ENCODE peak calls at places on chromosome 18, in four cellular contexts. B is GM12878, I is K562, E is SK-N-SH. D is an unnamed sample.

GRCh38 chr18:59540819-59541218 is 156.4 kb downstream of the CCBE1 start:
- DNase-seq in E (no peak), I (no peak), B (no peak), D (no peak)

GRCh38 chr18:36094431-36094830 is 27.1 kb upstream of the RPRD1A start:
- DNase-seq in I (no peak), E (no peak), B (no peak), D (no peak)

GRCh38 chr18:24397694-24398365 is at the start of gene OSBPL1A:
- DNase-seq in B (no peak), I (peak), E (peak), D (peak)

GRCh38 chr18:60684843-60685513 is 312.4 kb upstream of the MC4R start:
- DNase-seq in E (peak), I (no peak), B (no peak), D (no peak)

GRCh38 chr18:34871435-34871834 is 161.3 kb downstream of the DTNA start:
- DNase-seq in B (no peak), I (no peak), E (no peak), D (no peak)

GRCh38 chr18:67425724-67426123 is 90.8 kb downstream of the DSEL start:
- DNase-seq in B (no peak), I (no peak), E (no peak), D (no peak)

GRCh38 chr18:25042641-25043051 is 309.3 kb downstream of the ZNF521 start:
- DNase-seq in I (no peak), B (no peak), E (peak), D (no peak)

GRCh38 chr18:60826346-60826745 is 453.8 kb upstream of the MC4R start:
- DNase-seq in I (no peak), B (no peak), E (no peak), D (no peak)

GRCh38 chr18:46754188-46754587 is 2.7 kb downstream of the ST8SIA5 start:
- DNase-seq in E (no peak), I (no peak), B (peak), D (no peak)

GRCh38 chr18:63444567-63444966 is 22.3 kb upstream of the VPS4B start:
- DNase-seq in B (no peak), E (no peak), I (no peak), D (no peak)

GRCh38 chr18:33113421-33113820 is 327.1 kb downstream of the CCDC178 start:
- DNase-seq in B (no peak), E (no peak), I (no peak), D (no peak)

GRCh38 chr18:72152935-72153334 is 391.2 kb downstream of the CBLN2 start:
- DNase-seq in E (no peak), I (no peak), B (no peak), D (no peak)

GRCh38 chr18:28712172-28712571 is 535.2 kb upstream of the CDH2 start:
- DNase-seq in I (no peak), E (no peak), B (no peak), D (no peak)

GRCh38 chr18:25560369-25560768 is 208.4 kb upstream of the ZNF521 start:
- DNase-seq in I (no peak), E (no peak), B (no peak), D (no peak)

GRCh38 chr18:31102941-31103340 is 720 bp upstream of the DSC2 start:
- DNase-seq in B (no peak), I (no peak), E (no peak), D (no peak)

GRCh38 chr18:31103423-31103822 is 1.2 kb upstream of the DSC2 start:
- DNase-seq in I (no peak), B (no peak), E (no peak), D (no peak)

GRCh38 chr18:31101148-31102019 is 837 bp downstream of the DSC2 start:
- DNase-seq in I (peak), E (peak), B (no peak), D (peak)

GRCh38 chr18:31100598-31101147 is 1.5 kb downstream of the DSC2 start:
- DNase-seq in B (no peak), I (peak), E (no peak), D (peak)

DNA sequence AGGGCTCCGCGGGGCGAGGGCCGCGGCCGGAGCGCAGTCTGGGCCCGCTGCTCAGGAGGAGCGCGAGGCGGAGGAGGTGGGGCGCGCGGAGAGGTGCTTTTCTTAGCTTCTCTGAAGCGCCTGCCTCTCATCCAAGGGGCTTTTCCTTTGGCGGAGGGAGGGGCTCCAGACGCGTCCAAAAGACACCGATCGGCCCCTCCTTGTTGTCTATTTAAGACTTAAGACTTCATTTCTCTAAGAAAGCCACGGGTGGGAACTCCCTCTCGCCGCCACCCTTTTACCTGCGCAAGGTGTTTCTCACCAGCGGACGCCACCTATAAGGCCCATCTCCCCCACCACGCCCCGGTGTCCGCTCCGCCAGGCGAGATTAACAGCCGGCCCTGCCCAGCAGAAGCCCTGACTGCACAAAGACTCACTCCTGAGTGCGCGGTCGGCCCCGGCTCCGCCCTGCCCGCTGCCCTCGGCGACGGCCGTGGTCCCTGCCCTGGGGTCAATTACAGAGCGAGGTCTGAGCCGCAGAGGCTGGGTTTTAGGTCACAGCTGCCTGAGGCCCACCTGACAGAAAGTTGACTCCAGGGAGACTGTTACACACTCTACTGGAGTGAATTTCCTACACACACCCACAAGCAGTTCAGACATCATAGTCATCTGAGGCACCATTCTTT is at the start of gene DSC2:
- DNase-seq in B (no peak), E (peak), I (peak), D (peak)
- TF ChIP-seq USF1 in B (no peak), E (no peak), I (no peak), D (no peak)

DNA sequence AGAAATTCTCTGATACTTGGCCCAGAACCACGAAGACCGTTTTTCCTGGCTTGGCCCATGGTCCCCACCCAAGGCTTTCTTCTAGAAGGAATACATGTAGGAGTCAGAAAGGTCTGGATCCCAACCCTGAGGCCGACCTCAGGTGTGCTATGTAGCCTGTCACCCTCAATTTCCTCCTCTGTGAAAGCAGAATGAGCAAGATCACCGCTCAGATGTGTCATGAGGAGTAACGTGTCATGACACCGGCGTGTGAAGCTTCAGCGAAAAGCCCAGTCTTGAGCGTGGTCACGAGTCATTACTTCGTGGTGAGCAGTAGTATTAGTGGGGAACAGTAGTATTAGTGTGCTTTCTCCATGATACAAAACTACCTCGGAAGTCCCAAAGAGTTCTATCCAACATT is 103.4 kb downstream of the ALPK2 start:
- DNase-seq in I (no peak), E (no peak), B (peak), D (no peak)
- TF ChIP-seq USF1 in I (no peak), E (no peak), B (no peak), D (no peak)

GRCh38 chr18:13264986-13265900 is 46.7 kb downstream of the LDLRAD4 start:
- DNase-seq in I (no peak), B (no peak), E (no peak), D (no peak)

GRCh38 chr18:13265901-13266207 is 47.3 kb downstream of the LDLRAD4 start:
- DNase-seq in I (no peak), B (no peak), E (no peak), D (no peak)

GRCh38 chr18:13266208-13267100 is 47.9 kb downstream of the LDLRAD4 start:
- DNase-seq in I (no peak), E (no peak), B (no peak), D (no peak)

GRCh38 chr18:13262839-13263691 is 44.5 kb downstream of the LDLRAD4 start:
- DNase-seq in E (no peak), I (no peak), B (no peak), D (no peak)

GRCh38 chr18:13264091-13264777 is 45.7 kb downstream of the LDLRAD4 start:
- DNase-seq in B (no peak), I (no peak), E (peak), D (no peak)
- TF ChIP-seq USF1 in B (no peak), I (no peak), E (no peak), D (no peak)

DNA sequence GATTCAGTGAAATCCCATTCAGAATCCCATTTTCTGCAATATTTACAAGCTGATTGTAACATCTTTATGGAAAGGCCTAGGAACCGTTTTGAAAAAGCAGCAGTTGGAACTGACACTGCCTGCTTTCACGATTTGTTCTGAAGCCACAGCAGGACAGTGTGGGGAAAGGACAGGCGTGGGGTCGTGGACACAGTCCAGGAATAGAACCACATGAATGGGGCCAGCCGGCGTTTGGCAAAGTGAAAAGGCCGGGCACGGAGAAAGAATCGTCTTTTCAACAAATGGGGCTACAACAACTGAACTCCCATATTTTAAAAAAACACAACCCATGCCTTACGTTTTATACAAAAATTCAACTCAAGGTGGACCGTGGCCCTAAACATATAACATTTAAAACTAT is 69.8 kb downstream of the SLC66A2 start:
- DNase-seq in I (no peak), B (no peak), E (no peak), D (no peak)
- TF ChIP-seq USF1 in I (no peak), B (no peak), E (no peak), D (no peak)

GRCh38 chr18:45666520-45666919 is 51.2 kb downstream of the SLC14A2 start:
- DNase-seq in B (no peak), I (no peak), E (peak), D (no peak)

GRCh38 chr18:45671366-45671765 is 52.6 kb upstream of the SLC14A1 start:
- DNase-seq in B (no peak), I (no peak), E (no peak), D (no peak)

GRCh38 chr18:45667056-45667455 is 51.8 kb downstream of the SLC14A2 start:
- DNase-seq in B (no peak), I (no peak), E (no peak), D (no peak)

GRCh38 chr18:45672637-45673036 is 51.3 kb upstream of the SLC14A1 start:
- DNase-seq in B (no peak), E (no peak), I (no peak), D (no peak)

GRCh38 chr18:45670281-45670962 is 53.6 kb upstream of the SLC14A1 start:
- DNase-seq in E (no peak), I (peak), B (no peak), D (no peak)
- TF ChIP-seq USF1 in E (no peak), I (no peak), B (no peak), D (no peak)

DNA sequence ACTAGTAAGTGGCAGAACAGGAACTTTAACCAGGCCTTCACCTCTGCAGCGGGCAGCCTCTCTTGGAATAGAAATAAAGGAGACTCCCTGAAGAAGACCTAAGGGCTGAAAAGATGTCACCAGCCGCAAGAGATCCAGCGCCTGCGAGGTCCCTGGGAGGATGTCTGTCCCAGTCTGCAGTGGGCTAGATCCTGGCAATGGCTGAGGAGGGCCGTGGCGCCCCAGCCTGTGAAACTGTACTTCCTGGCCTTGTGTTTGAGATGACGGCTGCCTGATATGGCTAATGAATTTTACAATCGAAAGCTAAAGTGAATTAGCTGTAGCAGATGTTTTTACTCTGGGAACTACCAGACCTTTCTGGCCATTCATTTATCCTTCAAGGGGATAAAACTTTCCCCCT is 300.6 kb upstream of the SALL3 start:
- DNase-seq in E (peak), B (no peak), I (no peak), D (no peak)
- TF ChIP-seq USF1 in E (no peak), B (no peak), I (no peak), D (no peak)

GRCh38 chr18:77131100-77131651 is 1.4 kb downstream of the MBP start:
- DNase-seq in I (no peak), E (no peak), B (no peak), D (no peak)
- TF ChIP-seq USF1 in I (no peak), E (no peak), B (no peak), D (no peak)

GRCh38 chr18:31740180-31740579 is 20.5 kb downstream of the SLC25A52 start:
- DNase-seq in E (no peak), B (no peak), I (no peak), D (peak)

GRCh38 chr18:31741096-31741735 is 19.5 kb downstream of the SLC25A52 start:
- DNase-seq in B (peak), I (peak), E (peak), D (peak)

GRCh38 chr18:31736630-31737029 is 24.1 kb downstream of the SLC25A52 start:
- DNase-seq in B (peak), I (no peak), E (no peak), D (no peak)

GRCh38 chr18:31739651-31740050 is 21.0 kb downstream of the SLC25A52 start:
- DNase-seq in I (no peak), B (no peak), E (no peak), D (no peak)

GRCh38 chr18:31738460-31739407 is 21.9 kb downstream of the SLC25A52 start:
- DNase-seq in B (no peak), E (no peak), I (peak), D (no peak)
- TF ChIP-seq USF1 in B (no peak), E (no peak), I (peak), D (no peak)

GRCh38 chr18:48962252-48962856 is 11.6 kb upstream of the SMAD7 start:
- DNase-seq in B (no peak), I (no peak), E (no peak), D (no peak)
- TF ChIP-seq USF1 in B (no peak), I (no peak), E (no peak), D (no peak)